ENCODE peak calls at places on chromosomes 1 and 21, in nine cellular contexts. X, A, F, R, Z, D, E, Y and U are unnamed samples.
A peak's percentile ranks its signal among the peaks of the same experiment; 100 is the strongest.

GRCh38 chr1:32448773-32449456 is 16.0 kb upstream of the ZBTB8B start:
- DNase-seq in X (peak; percentile 44), A (peak; percentile 68), F (peak; percentile 30), R (peak; percentile 66), Z (peak; percentile 27), D (no peak), E (peak; percentile 89), Y (no peak), U (peak; percentile 53)

GRCh38 chr21:26469789-26470188 is 103.3 kb downstream of the CYYR1 start:
- DNase-seq in X (no peak), A (no peak), F (peak; percentile 81), R (no peak), Z (peak; percentile 23), D (no peak), E (no peak), Y (no peak), U (peak; percentile 71)

GRCh38 chr21:32333953-32334673 is 35.5 kb downstream of the MRAP start:
- DNase-seq in X (no peak), A (no peak), F (no peak), R (no peak), Z (no peak), D (no peak), E (no peak), Y (no peak), U (no peak)

GRCh38 chr1:156828414-156829085 is 11.9 kb upstream of the SH2D2A start:
- DNase-seq in X (no peak), A (no peak), F (no peak), R (no peak), Z (no peak), D (no peak), E (no peak), Y (no peak), U (peak; percentile 58)

GRCh38 chr1:215617979-215618378 is 50.9 kb downstream of the KCTD3 start:
- DNase-seq in X (no peak), A (no peak), F (no peak), R (no peak), Z (no peak), D (no peak), E (no peak), Y (no peak), U (no peak)

GRCh38 chr1:228848406-228848805 is 113.1 kb downstream of the RHOU start:
- DNase-seq in X (no peak), A (no peak), F (no peak), R (no peak), Z (no peak), D (no peak), E (no peak), Y (no peak), U (no peak)

GRCh38 chr1:54405894-54406293 is 300 bp downstream of the SSBP3 start:
- DNase-seq in X (no peak), A (no peak), F (peak; percentile 54), R (no peak), Z (no peak), D (no peak), E (peak; percentile 54), Y (peak; percentile 54), U (peak; percentile 17)

GRCh38 chr1:18886003-18886335 is 16.4 kb downstream of the ALDH4A1 start:
- DNase-seq in X (no peak), A (no peak), F (peak; percentile 77), R (no peak), Z (peak; percentile 25), D (no peak), E (no peak), Y (no peak), U (no peak)

GRCh38 chr1:147504801-147505303 is 36.4 kb upstream of the BCL9 start:
- DNase-seq in X (no peak), A (no peak), F (peak; percentile 50), R (peak; percentile 89), Z (peak; percentile 47), D (no peak), E (peak; percentile 95), Y (peak; percentile 9), U (peak; percentile 49)

GRCh38 chr21:41289431-41289830 is 27.2 kb upstream of the FAM3B start:
- DNase-seq in X (no peak), A (peak; percentile 21), F (no peak), R (peak; percentile 59), Z (peak; percentile 29), D (no peak), E (peak; percentile 63), Y (no peak), U (no peak)

GRCh38 chr1:165235777-165236285 is 120.7 kb downstream of the LMX1A start:
- DNase-seq in X (no peak), A (no peak), F (no peak), R (peak; percentile 90), Z (peak; percentile 11), D (no peak), E (peak; percentile 75), Y (peak; percentile 63), U (no peak)

GRCh38 chr1:7366955-7367665 is 404.0 kb upstream of the VAMP3 start:
- DNase-seq in X (no peak), A (no peak), F (no peak), R (no peak), Z (peak; percentile 39), D (no peak), E (no peak), Y (no peak), U (no peak)

GRCh38 chr1:14777516-14778506 is 179.3 kb downstream of the KAZN start:
- DNase-seq in X (no peak), A (no peak), F (no peak), R (no peak), Z (no peak), D (no peak), E (no peak), Y (no peak), U (no peak)

GRCh38 chr1:67135354-67135753 is 584 bp upstream of the C1orf141 start:
- DNase-seq in X (no peak), A (no peak), F (peak; percentile 93), R (no peak), Z (peak; percentile 26), D (no peak), E (no peak), Y (no peak), U (peak; percentile 16)

GRCh38 chr1:32864375-32865019 is 6.2 kb downstream of the FNDC5 start:
- DNase-seq in X (no peak), A (no peak), F (no peak), R (no peak), Z (no peak), D (no peak), E (no peak), Y (no peak), U (no peak)

GRCh38 chr1:75264112-75264511 is 129.9 kb downstream of the LHX8 start:
- DNase-seq in X (no peak), A (no peak), F (no peak), R (no peak), Z (no peak), D (no peak), E (no peak), Y (no peak), U (no peak)

GRCh38 chr1:157219600-157219999 is 81.4 kb upstream of the ETV3 start:
- DNase-seq in X (no peak), A (no peak), F (no peak), R (no peak), Z (no peak), D (no peak), E (no peak), Y (no peak), U (no peak)

GRCh38 chr1:45421935-45422334 is 69.0 kb downstream of the TESK2 start:
- DNase-seq in X (no peak), A (no peak), F (no peak), R (no peak), Z (no peak), D (no peak), E (no peak), Y (no peak), U (no peak)

GRCh38 chr1:183652547-183653467 is at the start of gene APOBEC4:
- DNase-seq in X (no peak), A (no peak), F (no peak), R (no peak), Z (peak; percentile 73), D (no peak), E (no peak), Y (no peak), U (no peak)
- TF ChIP-seq EZH2phosphoT487 in X (no peak), A (no peak), F (no peak), R (no peak), Z (no peak), D (no peak), E (no peak), Y (no peak), U (no peak)

GRCh38 chr1:111200802-111201161 is 336 bp upstream of the DENND2D start:
- DNase-seq in X (no peak), A (no peak), F (no peak), R (no peak), Z (no peak), D (no peak), E (no peak), Y (no peak), U (no peak)
- H3K4me2 ChIP-seq in X (peak overlapping the region; percentile 98), A (no peak overlapping the region), F (no peak overlapping the region), R (no peak overlapping the region), Z (no peak overlapping the region), D (no peak overlapping the region), E (no peak overlapping the region), Y (no peak overlapping the region), U (no peak overlapping the region)

GRCh38 chr1:41341756-41342562 is 19.3 kb upstream of the FOXO6 start:
- DNase-seq in X (no peak), A (no peak), F (peak; percentile 54), R (peak; percentile 42), Z (peak; percentile 63), D (no peak), E (no peak), Y (no peak), U (peak; percentile 32)
- H3K4me3 ChIP-seq in X (no peak overlapping the region), A (peak overlapping the region; percentile 44), F (no peak overlapping the region), R (no peak overlapping the region), Z (no peak overlapping the region), D (no peak overlapping the region), E (no peak overlapping the region), Y (no peak overlapping the region), U (peak overlapping the region; percentile 9)

GRCh38 chr1:172948457-172948856 is 102.3 kb downstream of the TNFSF18 start:
- DNase-seq in X (no peak), A (no peak), F (peak; percentile 95), R (no peak), Z (no peak), D (no peak), E (no peak), Y (no peak), U (peak; percentile 99)

GRCh38 chr1:172950528-172950927 is 100.2 kb downstream of the TNFSF18 start:
- DNase-seq in X (no peak), A (no peak), F (no peak), R (no peak), Z (no peak), D (no peak), E (no peak), Y (no peak), U (no peak)

GRCh38 chr1:172946814-172947507 is 103.8 kb downstream of the TNFSF18 start:
- DNase-seq in X (no peak), A (no peak), F (peak; percentile 67), R (no peak), Z (no peak), D (no peak), E (no peak), Y (no peak), U (peak; percentile 59)

GRCh38 chr1:172951728-172952365 is 98.9 kb downstream of the TNFSF18 start:
- DNase-seq in X (no peak), A (no peak), F (peak; percentile 44), R (no peak), Z (peak; percentile 18), D (peak; percentile 53), E (no peak), Y (no peak), U (peak; percentile 65)

DNA sequence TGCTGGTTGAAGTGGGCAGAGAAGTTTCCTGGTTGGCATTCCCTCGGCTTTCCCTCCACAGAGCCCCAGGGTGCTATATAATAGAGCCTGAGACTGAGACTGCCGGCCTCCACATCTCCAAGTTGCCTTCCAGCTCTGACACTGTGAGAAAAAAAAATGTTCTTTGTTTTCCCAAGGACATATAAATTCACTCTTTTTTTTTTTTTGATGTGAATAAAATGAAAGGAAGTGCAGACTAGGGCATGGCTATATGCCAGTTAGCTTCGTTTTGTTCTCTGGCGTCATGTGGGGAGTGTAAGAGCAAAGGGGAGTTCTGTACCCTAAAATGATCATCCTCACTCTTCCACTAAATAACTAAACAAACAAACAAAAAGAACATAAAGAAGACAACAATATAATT is 101.6 kb downstream of the TNFSF18 start:
- DNase-seq in X (no peak), A (no peak), F (no peak), R (no peak), Z (no peak), D (no peak), E (no peak), Y (no peak), U (no peak)
- TF ChIP-seq EZH2phosphoT487 in X (no peak), A (no peak), F (no peak), R (no peak), Z (no peak), D (no peak), E (no peak), Y (no peak), U (no peak)